ENCODE peak calls at places on chromosomes 4 and X, in four cellular contexts. R is effector CD4-positive, alpha-beta T cell; P is activated CD4-positive, CD25-positive, alpha-beta regulatory T cell treated with anti-CD3 and anti-CD28 coated beads, Interleukin-2, amount 50 U/mL, for 72 hours; G is dorsolateral prefrontal cortex. Y is an unnamed sample.

GRCh38 chr4:54217642-54218486 is 11.2 kb upstream of the PDGFRA start:
- DNase-seq in P (peak; percentile 48), G (peak; percentile 70), R (peak; percentile 41), Y (no peak)

GRCh38 chrX:106802388-106803275 is at the start of gene TBC1D8B:
- DNase-seq in G (peak; percentile 76), R (no peak), P (no peak), Y (no peak)

GRCh38 chr4:88009871-88010270 is 2.4 kb downstream of the PKD2 start:
- DNase-seq in R (no peak), P (no peak), G (no peak), Y (no peak)

GRCh38 chr4:29309050-29309449 is 1411.1 kb upstream of the PCDH7 start:
- DNase-seq in G (no peak), P (no peak), R (no peak), Y (no peak)

GRCh38 chr4:182143086-182143821 is 99.9 kb upstream of the TENM3 start:
- DNase-seq in P (no peak), R (no peak), G (no peak), Y (no peak)

GRCh38 chr4:53763813-53764597 is 172.7 kb upstream of the LNX1 start:
- DNase-seq in R (no peak), P (no peak), G (no peak), Y (no peak)

GRCh38 chr4:94406668-94407437 is 44.9 kb upstream of the PDLIM5 start:
- DNase-seq in R (peak; percentile 42), P (peak; percentile 41), G (peak; percentile 50), Y (peak; percentile 8)

GRCh38 chr4:108743021-108743420 is 19.8 kb downstream of the ETNPPL start:
- DNase-seq in G (no peak), R (no peak), P (no peak), Y (no peak)

GRCh38 chrX:1493877-1494510 is 41.3 kb upstream of the ASMTL start:
- DNase-seq in G (no peak), R (no peak), P (peak; percentile 25), Y (no peak)

GRCh38 chr4:145481164-145481941 is at the start of gene SMAD1:
- DNase-seq in P (peak; percentile 36), R (no peak), G (peak; percentile 90), Y (no peak)

GRCh38 chr4:20421586-20421985 is 169.9 kb downstream of the SLIT2 start:
- DNase-seq in R (no peak), G (no peak), P (no peak), Y (no peak)

GRCh38 chrX:140913802-140914501 is 88.4 kb upstream of the SPANXB1 start:
- DNase-seq in P (no peak), G (no peak), R (no peak), Y (no peak)

GRCh38 chrX:5399403-5399802 is 829.3 kb downstream of the NLGN4X start:
- DNase-seq in G (no peak), R (no peak), P (no peak), Y (no peak)

GRCh38 chr4:55729306-55730142 is 90.1 kb upstream of the EXOC1L start:
- DNase-seq in R (no peak), G (no peak), P (no peak), Y (no peak)

GRCh38 chrX:109472939-109473713 is 8.8 kb downstream of the GUCY2F start:
- DNase-seq in R (no peak), P (no peak), G (no peak), Y (no peak)

GRCh38 chr4:126708716-126709115 is 924.0 kb upstream of the INTU start:
- DNase-seq in P (no peak), G (no peak), R (no peak), Y (no peak)

GRCh38 chrX:47613082-47613481 is 6.6 kb downstream of the SYN1 start:
- DNase-seq in R (no peak), G (peak; percentile 73), P (peak; percentile 5), Y (no peak)

GRCh38 chr4:96162631-96163030 is 322.7 kb downstream of the PDHA2 start:
- DNase-seq in R (no peak), P (no peak), G (no peak), Y (no peak)

GRCh38 chr4:158255727-158256324 is 45.5 kb downstream of the TMEM144 start:
- DNase-seq in R (no peak), G (no peak), P (no peak), Y (no peak)

GRCh38 chr4:2943364-2944090 is 19.7 kb downstream of the NOP14 start:
- DNase-seq in G (no peak), R (no peak), P (no peak), Y (no peak)

GRCh38 chrX:40468033-40468979 is 112.5 kb upstream of the ATP6AP2 start:
- DNase-seq in R (no peak), G (peak; percentile 75), P (no peak), Y (no peak)

GRCh38 chr4:107736924-107737448 is 17.0 kb upstream of the PAPSS1 start:
- DNase-seq in R (peak; percentile 40), G (no peak), P (peak; percentile 39), Y (peak; percentile 7)